ENCODE peak calls at places on chromosomes 4 and X, in four cellular contexts. W is HCT116, P is PC-3, Z is hepatocyte. C is an unnamed sample.

GRCh38 chr4:126658391-126658790 is 974.4 kb upstream of the INTU start:
- DNase-seq in P (no peak), Z (no peak), W (no peak), C (no peak)

GRCh38 chr4:85763207-85763606 is 288.3 kb downstream of the ARHGAP24 start:
- DNase-seq in W (no peak), P (peak; percentile 43), Z (no peak), C (no peak)

GRCh38 chrX:40468033-40468979 is 112.5 kb upstream of the ATP6AP2 start:
- DNase-seq in Z (peak; percentile 56), P (peak; percentile 35), W (peak; percentile 47), C (peak; percentile 72)

GRCh38 chrX:80412042-80412441 is 8.2 kb upstream of the TENT5D start:
- DNase-seq in P (no peak), W (no peak), Z (no peak), C (no peak)

GRCh38 chr4:780730-781492 is 45.0 kb downstream of the CPLX1 start:
- DNase-seq in Z (no peak), P (no peak), W (no peak), C (peak; percentile 38)

GRCh38 chr4:63379750-63380522 is 1029.3 kb downstream of the TECRL start:
- DNase-seq in W (no peak), Z (no peak), P (no peak), C (no peak)

GRCh38 chrX:2907295-2907694 is 21.8 kb downstream of the ARSD start:
- DNase-seq in Z (no peak), P (no peak), W (no peak), C (no peak)

GRCh38 chr4:69894221-69894620 is 34.3 kb upstream of the SULT1E1 start:
- DNase-seq in W (no peak), Z (peak; percentile 30), P (no peak), C (no peak)

GRCh38 chr4:184889683-184890082 is 63.9 kb upstream of the ACSL1 start:
- DNase-seq in W (no peak), P (no peak), Z (no peak), C (no peak)

GRCh38 chr4:113423631-113424030 is 337.9 kb downstream of the CAMK2D start:
- DNase-seq in Z (no peak), W (no peak), P (no peak), C (no peak)

GRCh38 chr4:128574706-128575105 is 234.8 kb upstream of the JADE1 start:
- DNase-seq in Z (peak; percentile 86), P (peak; percentile 67), W (peak; percentile 40), C (peak; percentile 86)

GRCh38 chr4:74311696-74312313 is 3.5 kb downstream of the EPGN start:
- DNase-seq in W (peak; percentile 62), P (peak; percentile 91), Z (peak; percentile 78), C (peak; percentile 68)

GRCh38 chr4:39721788-39722187 is 23.9 kb downstream of the UBE2K start:
- DNase-seq in P (no peak), W (no peak), Z (no peak), C (no peak)

GRCh38 chr4:14168919-14169318 is 541.4 kb upstream of the BOD1L1 start:
- DNase-seq in W (no peak), Z (peak; percentile 17), P (peak; percentile 97), C (no peak)

GRCh38 chr4:10089346-10089745 is 27.3 kb downstream of the WDR1 start:
- DNase-seq in P (peak; percentile 19), Z (peak; percentile 80), W (no peak), C (no peak)

GRCh38 chr4:38283724-38284123 is 323.5 kb downstream of the PTTG2 start:
- DNase-seq in W (no peak), Z (no peak), P (no peak), C (no peak)

GRCh38 chrX:106802388-106803275 is at the start of gene TBC1D8B:
- DNase-seq in Z (peak; percentile 86), P (peak; percentile 94), W (peak; percentile 86), C (peak; percentile 83)

GRCh38 chrX:20802036-20802435 is 535.3 kb upstream of the RPS6KA3 start:
- DNase-seq in Z (no peak), P (peak; percentile 24), W (no peak), C (no peak)

GRCh38 chr4:142402925-142403324 is 443.2 kb downstream of the INPP4B start:
- DNase-seq in P (peak; percentile 38), W (no peak), Z (no peak), C (no peak)

GRCh38 chrX:118727686-118728339 is 407 bp downstream of the IL13RA1 start:
- DNase-seq in Z (peak; percentile 64), W (no peak), P (peak; percentile 11), C (peak; percentile 29)

GRCh38 chr4:147571021-147571770 is 46.0 kb upstream of the TMEM184C start:
- DNase-seq in W (no peak), Z (no peak), P (peak; percentile 76), C (no peak)

GRCh38 chr4:78484574-78484973 is 67.0 kb upstream of the ANXA3 start:
- DNase-seq in P (no peak), W (no peak), Z (peak; percentile 12), C (no peak)

GRCh38 chr4:82785248-82786003 is 13.2 kb downstream of the SCD5 start:
- DNase-seq in Z (no peak), P (peak; percentile 83), W (peak; percentile 69), C (peak; percentile 26)

GRCh38 chrX:9899640-9900075 is 67.5 kb upstream of the CLDN34 start:
- DNase-seq in P (no peak), Z (no peak), W (no peak), C (peak; percentile 13)

GRCh38 chr4:158964114-158964727 is 138.7 kb upstream of the RAPGEF2 start:
- DNase-seq in W (no peak), Z (no peak), P (no peak), C (no peak)

GRCh38 chr4:115145393-115146160 is 32.2 kb upstream of the NDST4 start:
- DNase-seq in Z (peak; percentile 47), W (no peak), P (no peak), C (no peak)

GRCh38 chrX:38038501-38038900 is 32.1 kb downstream of the SYTL5 start:
- DNase-seq in Z (no peak), W (no peak), P (no peak), C (no peak)

GRCh38 chr4:19224820-19225219 is 1026.9 kb upstream of the SLIT2 start:
- DNase-seq in W (peak; percentile 16), P (peak; percentile 66), Z (peak; percentile 56), C (peak; percentile 38)

GRCh38 chr4:99090511-99090910 is 1.9 kb upstream of the ADH5 start:
- DNase-seq in W (no peak), P (no peak), Z (no peak), C (no peak)

GRCh38 chr4:5998333-5998936 is 19.8 kb downstream of the C4orf50 start:
- DNase-seq in W (peak; percentile 45), P (peak; percentile 59), Z (peak; percentile 85), C (peak; percentile 90)

GRCh38 chr4:25424539-25425228 is 47.6 kb downstream of the ANAPC4 start:
- DNase-seq in Z (no peak), W (no peak), P (no peak), C (no peak)

GRCh38 chr4:150389896-150390530 is 191.9 kb upstream of the MAB21L2 start:
- DNase-seq in Z (peak; percentile 7), P (no peak), W (no peak), C (no peak)

GRCh38 chrX:126137899-126138298 is 28.2 kb downstream of the DCAF12L2 start:
- DNase-seq in Z (peak; percentile 8), P (no peak), W (no peak), C (peak; percentile 10)

GRCh38 chrX:53095796-53096195 is 1.9 kb downstream of the KANTR start:
- DNase-seq in W (no peak), Z (no peak), P (no peak), C (no peak)
- TF ChIP-seq EZH2phosphoT487 in W (no peak), Z (no peak), P (no peak), C (no peak)

DNA sequence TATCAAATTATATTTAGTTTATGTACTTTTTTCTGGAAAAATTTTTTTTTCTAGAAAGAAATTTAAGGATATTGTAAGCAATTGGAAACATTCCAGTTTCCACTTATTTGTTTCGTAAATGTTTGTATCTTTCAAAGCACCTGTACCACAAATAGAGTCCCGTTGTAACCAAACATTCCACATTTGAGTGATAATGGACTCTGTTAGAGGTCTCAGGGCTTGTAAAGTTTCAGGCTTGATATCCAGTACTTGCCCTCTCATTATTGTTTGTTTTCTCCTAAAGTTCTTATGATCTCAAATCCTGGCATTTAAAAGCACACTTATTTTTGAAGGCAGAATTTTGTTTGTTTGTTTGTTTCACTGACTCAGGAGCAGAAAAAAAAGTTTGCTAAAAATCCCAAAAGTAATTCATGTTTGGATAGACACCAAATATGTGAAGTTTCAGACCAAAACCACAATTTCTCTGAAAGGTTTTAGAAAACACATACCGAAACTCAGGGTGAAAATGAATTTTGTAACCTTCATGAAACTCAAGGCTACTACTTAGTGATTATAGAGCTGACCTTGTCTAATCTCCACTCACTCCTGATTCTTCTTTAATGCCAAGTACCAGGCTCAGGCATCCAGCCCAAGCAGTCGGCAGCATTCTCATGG is 5.7 kb upstream of the TMEM192 start:
- DNase-seq in P (no peak), Z (no peak), W (no peak), C (no peak)
- H3K4me3 ChIP-seq in P (no peak overlapping the region), Z (no peak overlapping the region), W (no peak overlapping the region), C (no peak overlapping the region)

GRCh38 chr4:7461171-7461570 is 26.4 kb upstream of the PSAPL1 start:
- DNase-seq in P (no peak), W (no peak), Z (no peak), C (peak; percentile 56)

GRCh38 chr4:7466215-7466614 is 31.5 kb upstream of the PSAPL1 start:
- DNase-seq in W (no peak), P (no peak), Z (no peak), C (no peak)

GRCh38 chr4:7462509-7462971 is 27.8 kb upstream of the PSAPL1 start:
- DNase-seq in P (peak; percentile 88), Z (peak; percentile 80), W (peak; percentile 27), C (peak; percentile 78)

GRCh38 chr4:7464259-7464655 is 29.5 kb upstream of the PSAPL1 start:
- DNase-seq in W (no peak), Z (no peak), P (no peak), C (peak; percentile 32)

GRCh38 chr4:7463584-7464258 is 29.0 kb upstream of the PSAPL1 start:
- DNase-seq in Z (no peak), W (no peak), P (no peak), C (no peak)
- TF ChIP-seq EZH2phosphoT487 in Z (no peak), W (no peak), P (no peak), C (no peak)

GRCh38 chr4:186265683-186266648 is at the start of gene F11:
- DNase-seq in Z (peak; percentile 25), P (no peak), W (no peak), C (no peak)
- H3K4me3 ChIP-seq in Z (no peak within 1 kb of the TSS), P (no peak within 1 kb of the TSS), W (no peak within 1 kb of the TSS), C (peak within 1 kb of the TSS; percentile 25)